ENCODE peak calls at places on chromosomes 6 and 20, in ten cellular contexts. U is glutamatergic neuron; P is progenitor cell of endocrine pancreas; Z is CD4-positive, alpha-beta T cell; Q is pancreas; K is bronchial epithelial cell; E is nephron progenitor cell; I is fibroblast of lung; S is MCF 10A; C is suprapubic skin. X is an unnamed sample.

GRCh38 chr6:139597781-139598368 is 223.4 kb upstream of the CITED2 start:
- DNase-seq in U (no peak), P (no peak), Z (no peak), Q (peak), K (peak), E (no peak), I (peak), S (peak), C (no peak), X (no peak)

GRCh38 chr6:132065556-132065955 is 114.4 kb upstream of the CCN2 start:
- DNase-seq in U (no peak), P (no peak), Z (no peak), Q (no peak), K (peak), E (no peak), I (no peak), S (peak), C (no peak), X (no peak)

GRCh38 chr20:34215711-34216381 is 25.4 kb upstream of the ASIP start:
- DNase-seq in U (peak), P (peak), Z (peak), Q (peak), K (peak), E (peak), I (peak), S (peak), C (peak), X (no peak)

GRCh38 chr20:10800288-10800687 is 126.5 kb upstream of the JAG1 start:
- DNase-seq in U (no peak), P (no peak), Z (no peak), Q (no peak), K (peak), E (no peak), I (no peak), S (no peak), C (no peak), X (no peak)

GRCh38 chr6:163751032-163751525 is 336.6 kb downstream of the QKI start:
- DNase-seq in U (no peak), P (no peak), Z (no peak), Q (no peak), K (peak), E (no peak), I (no peak), S (no peak), C (no peak), X (no peak)

GRCh38 chr20:15494841-15495240 is 1078.4 kb downstream of the KIF16B start:
- DNase-seq in U (no peak), P (no peak), Z (no peak), Q (no peak), K (no peak), E (no peak), I (no peak), S (no peak), C (no peak), X (no peak)

GRCh38 chr6:165755583-165755982 is 92.5 kb upstream of the PDE10A start:
- DNase-seq in U (no peak), P (no peak), Z (no peak), Q (no peak), K (no peak), E (no peak), I (no peak), S (no peak), C (no peak), X (no peak)

GRCh38 chr6:4403828-4404227 is 268.5 kb upstream of the ECI2 start:
- DNase-seq in U (no peak), P (no peak), Z (no peak), Q (no peak), K (no peak), E (no peak), I (peak), S (no peak), C (no peak), X (no peak)

GRCh38 chr20:48909910-48910309 is 11.6 kb upstream of the ARFGEF2 start:
- DNase-seq in U (no peak), P (no peak), Z (no peak), Q (no peak), K (no peak), E (no peak), I (no peak), S (no peak), C (no peak), X (no peak)

GRCh38 chr20:54126809-54127655 is 46.8 kb downstream of the CYP24A1 start:
- DNase-seq in U (no peak), P (no peak), Z (no peak), Q (no peak), K (no peak), E (no peak), I (no peak), S (no peak), C (no peak), X (no peak)

DNA sequence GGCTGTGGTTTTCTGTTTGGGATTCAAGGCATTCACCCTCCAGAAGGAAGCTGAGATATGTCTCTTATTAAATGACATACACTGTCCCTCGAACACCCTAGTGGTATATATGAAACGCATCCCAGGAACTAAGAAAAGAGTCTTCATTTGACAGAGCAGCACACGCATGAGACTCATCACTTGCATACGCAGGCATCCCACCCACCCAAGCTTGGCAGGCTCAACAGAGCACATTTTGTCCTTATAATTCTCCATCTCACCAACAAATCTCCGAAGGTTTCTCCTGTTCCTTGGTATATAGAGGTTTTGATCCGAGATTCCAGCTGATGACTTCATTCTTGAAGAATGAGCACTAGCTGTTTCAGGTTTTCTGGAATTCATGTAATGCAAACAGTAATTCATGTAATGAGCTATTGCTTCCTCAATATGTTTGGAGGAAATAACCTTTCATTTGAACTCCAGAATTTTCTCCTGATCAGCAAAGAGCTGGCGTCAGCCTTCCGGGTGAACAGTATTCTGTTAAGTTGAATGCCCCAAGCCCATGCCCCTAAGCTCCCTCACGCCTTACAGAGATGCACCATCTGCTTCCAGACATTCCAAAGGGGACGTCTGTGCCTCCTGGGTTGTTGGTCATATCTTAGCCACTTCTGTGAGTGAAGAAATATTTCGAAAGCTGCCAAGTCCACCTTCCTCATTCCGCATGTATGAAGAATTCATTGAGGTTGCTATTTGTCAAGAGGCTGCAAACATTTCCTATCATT is 66.0 kb upstream of the CDH4 start:
- DNase-seq in U (no peak), P (no peak), Z (no peak), Q (no peak), K (peak), E (no peak), I (peak), S (peak), C (no peak), X (no peak)
- TF ChIP-seq CTCF in U (no peak), P (no peak), Z (no peak), Q (no peak), K (no peak), E (no peak), I (no peak), S (no peak), C (no peak), X (no peak)

DNA sequence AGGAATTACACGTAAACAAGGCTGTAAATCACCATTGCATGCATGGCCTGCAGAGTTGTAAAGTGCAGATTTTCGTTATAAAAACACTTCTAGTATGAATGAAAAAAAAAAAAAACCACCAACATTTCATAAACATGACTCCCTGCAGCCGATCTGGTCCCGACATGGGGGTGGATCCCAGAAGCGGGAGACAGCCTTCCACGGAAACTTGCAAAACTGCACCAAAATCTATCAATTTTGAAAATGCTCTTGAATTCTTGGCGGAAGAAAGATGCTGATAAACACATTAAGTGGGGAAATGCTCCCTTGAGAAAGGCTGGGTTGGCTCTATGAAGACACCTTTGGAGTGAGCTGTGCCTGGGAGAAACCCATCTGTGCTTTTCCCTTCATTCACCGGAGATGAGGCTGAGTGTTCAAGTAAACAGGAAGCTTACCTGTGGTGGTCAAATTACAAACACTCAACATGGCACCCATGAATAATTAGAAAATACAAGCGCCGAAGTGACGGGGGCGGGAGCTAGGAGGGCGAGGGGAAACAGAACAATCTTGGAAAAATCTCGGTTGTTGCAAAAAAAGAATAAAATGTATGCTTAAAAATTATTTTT is 847 bp upstream of the ANKRD60 start:
- DNase-seq in U (no peak), P (no peak), Z (no peak), Q (no peak), K (no peak), E (no peak), I (peak), S (no peak), C (peak), X (no peak)
- TF ChIP-seq CTCF in U (no peak), P (no peak), Z (no peak), Q (no peak), K (no peak), E (no peak), I (no peak), S (no peak), C (no peak), X (no peak)

DNA sequence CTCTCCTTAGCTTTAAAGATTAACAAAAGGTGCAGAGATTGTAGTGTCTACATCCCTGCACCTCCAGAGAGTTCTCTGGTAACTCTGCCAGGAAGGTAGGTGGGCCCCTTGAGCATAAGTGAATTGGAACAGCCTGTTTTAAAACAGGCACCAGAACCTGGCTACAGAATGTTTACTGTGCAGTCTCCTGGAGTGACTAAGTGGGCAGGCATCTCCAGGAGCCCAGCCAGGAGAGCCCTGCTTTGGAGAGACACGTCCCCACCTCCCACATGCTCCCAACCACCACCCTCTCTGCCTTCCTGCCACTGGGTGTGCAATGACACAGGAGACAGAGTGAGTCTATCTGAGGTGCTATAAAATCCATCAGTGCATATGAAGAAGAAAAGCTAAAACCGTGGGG is 110.3 kb upstream of the EYA4 start:
- DNase-seq in U (no peak), P (no peak), Z (no peak), Q (no peak), K (peak), E (no peak), I (no peak), S (peak), C (no peak), X (no peak)
- TF ChIP-seq CTCF in U (no peak), P (no peak), Z (no peak), Q (no peak), K (peak), E (no peak), I (no peak), S (no peak), C (no peak), X (no peak)

GRCh38 chr6:40720375-40720748 is 133.2 kb upstream of the LRFN2 start:
- DNase-seq in U (no peak), P (no peak), Z (no peak), Q (no peak), K (no peak), E (no peak), I (no peak), S (no peak), C (no peak), X (no peak)

GRCh38 chr6:40723967-40724366 is 136.8 kb upstream of the LRFN2 start:
- DNase-seq in U (no peak), P (no peak), Z (no peak), Q (no peak), K (no peak), E (no peak), I (no peak), S (no peak), C (no peak), X (no peak)

GRCh38 chr6:40721252-40721936 is 134.2 kb upstream of the LRFN2 start:
- DNase-seq in U (no peak), P (no peak), Z (no peak), Q (no peak), K (no peak), E (no peak), I (no peak), S (no peak), C (no peak), X (no peak)

GRCh38 chr6:40722081-40722480 is 134.9 kb upstream of the LRFN2 start:
- DNase-seq in U (no peak), P (no peak), Z (no peak), Q (no peak), K (no peak), E (no peak), I (no peak), S (no peak), C (no peak), X (no peak)

DNA sequence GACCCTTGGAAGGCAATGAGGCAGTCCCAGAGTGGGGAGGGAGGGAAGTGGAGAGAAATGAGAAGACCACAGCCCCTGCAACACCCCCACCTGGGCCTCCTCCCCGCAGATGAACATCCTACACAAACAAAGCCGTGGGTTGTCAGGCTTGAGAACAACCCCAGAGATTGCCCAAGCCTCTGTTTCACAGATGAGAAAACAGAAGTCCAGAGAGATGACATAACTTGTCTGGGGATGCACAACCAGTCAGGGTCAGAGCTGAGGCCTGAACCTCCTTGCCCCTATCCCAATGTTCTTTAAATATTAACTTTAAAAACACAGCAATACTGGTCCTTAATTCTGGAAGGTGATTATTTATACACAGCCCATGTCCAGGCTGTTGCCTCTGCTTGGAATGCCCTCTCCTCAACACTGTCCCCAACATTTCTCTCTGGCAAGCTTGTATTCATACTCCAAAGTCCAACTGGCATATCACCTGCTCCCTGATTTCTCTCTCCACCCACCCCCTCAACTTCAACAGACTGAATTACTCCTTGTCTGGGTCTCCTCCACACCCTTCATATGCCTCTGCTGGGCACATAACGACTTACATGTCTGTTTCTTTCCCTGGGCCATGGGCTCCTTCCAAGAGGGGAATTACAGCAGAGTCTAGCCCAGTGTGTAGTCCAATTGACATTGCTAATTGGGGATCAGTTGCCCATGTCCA is 135.5 kb upstream of the LRFN2 start:
- DNase-seq in U (no peak), P (no peak), Z (no peak), Q (no peak), K (no peak), E (no peak), I (no peak), S (no peak), C (no peak), X (no peak)
- TF ChIP-seq CTCF in U (no peak), P (no peak), Z (no peak), Q (no peak), K (no peak), E (no peak), I (no peak), S (no peak), C (no peak), X (no peak)

GRCh38 chr20:40265872-40266533 is 423.0 kb downstream of the MAFB start:
- DNase-seq in U (peak), P (no peak), Z (no peak), Q (no peak), K (peak), E (no peak), I (peak), S (peak), C (no peak), X (no peak)
- TF ChIP-seq CTCF in U (peak), P (peak), Z (no peak), Q (peak), K (peak), E (no peak), I (peak), S (peak), C (peak), X (peak)

X was measured in GM12864.